ENCODE peak calls at places on chromosome 16, in six cellular contexts. N is posterior vena cava, L is amygdala, O is AG04450, R is naive B cell, M is left colon. Q is an unnamed sample.

GRCh38 chr16:31451681-31452351 is 7.5 kb upstream of the ARMC5 start:
- DNase-seq in N (peak), L (no peak), O (peak), R (no peak), M (peak), Q (peak)

GRCh38 chr16:57747496-57747895 is 11.9 kb downstream of the KATNB1 start:
- DNase-seq in N (no peak), L (no peak), O (no peak), R (no peak), M (no peak), Q (no peak)

GRCh38 chr16:12461201-12461600 is 342.5 kb downstream of the CPPED1 start:
- DNase-seq in N (no peak), L (no peak), O (peak), R (no peak), M (no peak), Q (no peak)

GRCh38 chr16:66508261-66508913 is 41.5 kb downstream of the TK2 start:
- DNase-seq in N (peak), L (no peak), O (no peak), R (no peak), M (no peak), Q (no peak)

GRCh38 chr16:67391424-67392300 is 1.6 kb downstream of the TPPP3 start:
- DNase-seq in N (no peak), L (peak), O (no peak), R (no peak), M (no peak), Q (peak)

GRCh38 chr16:72013888-72014538 is 5.5 kb downstream of the DHODH start:
- DNase-seq in N (no peak), L (no peak), O (no peak), R (no peak), M (no peak), Q (no peak)

GRCh38 chr16:89325861-89326471 is 108.5 kb downstream of the ZNF778 start:
- DNase-seq in N (peak), L (peak), O (peak), R (no peak), M (peak), Q (peak)

GRCh38 chr16:85462405-85463227 is 150.5 kb upstream of the GSE1 start:
- DNase-seq in N (no peak), L (no peak), O (no peak), R (no peak), M (no peak), Q (peak)

GRCh38 chr16:65119905-65120341 is 1.9 kb downstream of the CDH11 start:
- DNase-seq in N (no peak), L (no peak), O (no peak), R (no peak), M (no peak), Q (no peak)

GRCh38 chr16:68350951-68351350 is 40.1 kb downstream of the PRMT7 start:
- DNase-seq in N (no peak), L (no peak), O (no peak), R (no peak), M (no peak), Q (no peak)

GRCh38 chr16:46638947-46639925 is 18.1 kb upstream of the SHCBP1 start:
- DNase-seq in N (no peak), L (no peak), O (no peak), R (no peak), M (no peak), Q (no peak)

GRCh38 chr16:85117418-85117817 is 5.1 kb upstream of the CIBAR2 start:
- DNase-seq in N (no peak), L (no peak), O (no peak), R (no peak), M (no peak), Q (no peak)

GRCh38 chr16:3092501-3092991 is 6.5 kb downstream of the ZSCAN10 start:
- DNase-seq in N (no peak), L (no peak), O (no peak), R (no peak), M (no peak), Q (no peak)

GRCh38 chr16:4213721-4214120 is 28.2 kb downstream of the SRL start:
- DNase-seq in N (no peak), L (no peak), O (no peak), R (no peak), M (peak), Q (no peak)

GRCh38 chr16:24499193-24499814 is 40.1 kb upstream of the RBBP6 start:
- DNase-seq in N (no peak), L (no peak), O (no peak), R (no peak), M (peak), Q (peak)

GRCh38 chr16:80280557-80280956 is 260.2 kb upstream of the DYNLRB2 start:
- DNase-seq in N (no peak), L (no peak), O (no peak), R (no peak), M (no peak), Q (no peak)

GRCh38 chr16:50291719-50292565 is 25.6 kb downstream of the ADCY7 start:
- DNase-seq in N (no peak), L (no peak), O (no peak), R (no peak), M (no peak), Q (no peak)

GRCh38 chr16:87499189-87499486 is 6.3 kb upstream of the ZCCHC14 start:
- DNase-seq in N (no peak), L (no peak), O (peak), R (no peak), M (no peak), Q (no peak)

GRCh38 chr16:56600398-56600999 is 7.9 kb upstream of the MT2A start:
- DNase-seq in N (no peak), L (no peak), O (no peak), R (peak), M (no peak), Q (peak)

GRCh38 chr16:57071840-57072541 is 20.4 kb upstream of the CPNE2 start:
- DNase-seq in N (no peak), L (no peak), O (no peak), R (no peak), M (no peak), Q (no peak)

GRCh38 chr16:4319454-4319853 is 3.6 kb downstream of the GLIS2 start:
- DNase-seq in N (no peak), L (no peak), O (no peak), R (peak), M (peak), Q (no peak)